ENCODE peak calls at places on chromosomes 6 and 20, in five cellular contexts. T is H9, F is SK-N-SH, N is PC-3, A is mammary epithelial cell. I is an unnamed sample.

GRCh38 chr6:133991096-133991593 is 38.1 kb downstream of the TBPL1 start:
- DNase-seq in T (no peak), F (no peak), A (peak), N (peak), I (peak)

GRCh38 chr6:110537208-110538123 is 61.1 kb upstream of the SLC22A16 start:
- DNase-seq in N (peak), F (no peak), T (no peak), A (peak), I (peak)

GRCh38 chr20:37630161-37630560 is 63.7 kb upstream of the CTNNBL1 start:
- DNase-seq in A (no peak), T (no peak), F (peak), N (no peak), I (no peak)

GRCh38 chr6:11381801-11382513 is 149.5 kb upstream of the NEDD9 start:
- DNase-seq in F (no peak), N (no peak), T (no peak), A (no peak), I (no peak)

GRCh38 chr6:44856495-44856878 is 469.0 kb downstream of the CDC5L start:
- DNase-seq in A (no peak), N (no peak), F (no peak), T (no peak), I (no peak)

GRCh38 chr6:152301021-152301805 is 335.9 kb downstream of the SYNE1 start:
- DNase-seq in A (no peak), T (no peak), N (no peak), F (no peak), I (no peak)

GRCh38 chr6:7496266-7496875 is 45.1 kb upstream of the DSP start:
- DNase-seq in N (peak), F (no peak), T (no peak), A (no peak), I (peak)

GRCh38 chr6:43457643-43458042 is 2.3 kb upstream of the DLK2 start:
- DNase-seq in N (peak), F (no peak), T (no peak), A (no peak), I (no peak)

GRCh38 chr20:47501117-47501482 is 587 bp upstream of the NCOA3 start:
- DNase-seq in N (peak), A (no peak), T (no peak), F (no peak), I (peak)

GRCh38 chr20:44832724-44833123 is 22.4 kb upstream of the RIMS4 start:
- DNase-seq in T (peak), N (peak), F (no peak), A (peak), I (peak)

GRCh38 chr6:125913864-125914351 is 42.7 kb upstream of the HINT3 start:
- DNase-seq in A (peak), N (peak), F (no peak), T (no peak), I (peak)

GRCh38 chr6:144477841-144478240 is 192.7 kb downstream of the UTRN start:
- DNase-seq in T (no peak), N (no peak), F (no peak), A (no peak), I (peak)

GRCh38 chr6:90458353-90459224 is 128.3 kb downstream of the MAP3K7 start:
- DNase-seq in N (no peak), A (no peak), T (no peak), F (no peak), I (peak)

GRCh38 chr6:52562915-52563314 is 13.9 kb downstream of the TRAM2 start:
- DNase-seq in A (no peak), F (no peak), N (no peak), T (no peak), I (no peak)

GRCh38 chr6:147205690-147206600 is 1.7 kb downstream of the STXBP5 start:
- DNase-seq in N (no peak), F (peak), T (no peak), A (peak), I (peak)

GRCh38 chr6:130603391-130603790 is 223.8 kb upstream of the SMLR1 start:
- DNase-seq in T (no peak), A (no peak), N (no peak), F (no peak), I (no peak)

GRCh38 chr6:143361536-143362191 is 88.8 kb downstream of the ADAT2 start:
- DNase-seq in T (no peak), F (no peak), A (no peak), N (no peak), I (no peak)

GRCh38 chr6:151021878-151022277 is 156.4 kb downstream of the MTHFD1L start:
- DNase-seq in N (no peak), A (no peak), F (no peak), T (no peak), I (no peak)

GRCh38 chr6:144939926-144940325 is 654.8 kb downstream of the UTRN start:
- DNase-seq in F (no peak), A (no peak), T (no peak), N (no peak), I (peak)

GRCh38 chr6:17167327-17167979 is 65.6 kb downstream of the STMND1 start:
- DNase-seq in F (peak), N (peak), T (peak), A (peak), I (peak)

GRCh38 chr6:148932208-148932607 is 185.4 kb downstream of the UST start:
- DNase-seq in A (no peak), T (no peak), F (no peak), N (no peak), I (no peak)

GRCh38 chr6:135962731-135963130 is 111.2 kb downstream of the PDE7B start:
- DNase-seq in N (no peak), A (peak), T (no peak), F (no peak), I (peak)

GRCh38 chr6:52840763-52841585 is at the start of gene GSTA5:
- DNase-seq in N (peak), T (no peak), A (peak), F (no peak), I (peak)

GRCh38 chr6:165486183-165487137 is 176.6 kb downstream of the PDE10A start:
- DNase-seq in N (no peak), A (no peak), F (no peak), T (no peak), I (no peak)

GRCh38 chr6:36977470-36977941 is 8.5 kb downstream of the MTCH1 start:
- DNase-seq in T (peak), N (no peak), A (no peak), F (no peak), I (peak)

GRCh38 chr20:59648720-59649119 is 44.4 kb downstream of the PHACTR3 start:
- DNase-seq in F (no peak), A (no peak), N (no peak), T (no peak), I (no peak)

GRCh38 chr6:47343631-47344421 is 34.1 kb upstream of the TNFRSF21 start:
- DNase-seq in N (no peak), F (no peak), A (no peak), T (no peak), I (no peak)

GRCh38 chr6:28794175-28795002 is 129.4 kb downstream of the TRIM27 start:
- DNase-seq in N (peak), A (peak), T (peak), F (no peak), I (peak)

GRCh38 chr20:49989234-49990065 is 6.7 kb downstream of the SNAI1 start:
- DNase-seq in F (peak), A (no peak), T (no peak), N (no peak), I (peak)

GRCh38 chr6:1552296-1552761 is 57.4 kb upstream of the FOXC1 start:
- DNase-seq in A (peak), N (peak), T (no peak), F (no peak), I (peak)

GRCh38 chr20:63968136-63968927 is 1.4 kb downstream of the ZNF512B start:
- DNase-seq in A (no peak), N (no peak), T (peak), F (no peak), I (no peak)

GRCh38 chr6:155371230-155371629 is 56.9 kb upstream of the TFB1M start:
- DNase-seq in T (no peak), F (no peak), N (no peak), A (no peak), I (no peak)

GRCh38 chr6:148027201-148027600 is 315.4 kb upstream of the SASH1 start:
- DNase-seq in N (peak), F (no peak), A (no peak), T (no peak), I (no peak)

GRCh38 chr20:57939499-57939898 is 229.7 kb upstream of the PMEPA1 start:
- DNase-seq in T (no peak), N (peak), F (no peak), A (peak), I (no peak)

GRCh38 chr6:133953634-133954415 is 801 bp downstream of the TBPL1 start:
- DNase-seq in F (peak), A (no peak), N (no peak), T (no peak), I (peak)

GRCh38 chr6:139371421-139372253 is 2.8 kb downstream of the CITED2 start:
- DNase-seq in N (peak), F (no peak), T (no peak), A (no peak), I (peak)

GRCh38 chr20:57175397-57176010 is 90.9 kb downstream of the BMP7 start:
- DNase-seq in A (peak), N (no peak), F (no peak), T (no peak), I (no peak)

DNA sequence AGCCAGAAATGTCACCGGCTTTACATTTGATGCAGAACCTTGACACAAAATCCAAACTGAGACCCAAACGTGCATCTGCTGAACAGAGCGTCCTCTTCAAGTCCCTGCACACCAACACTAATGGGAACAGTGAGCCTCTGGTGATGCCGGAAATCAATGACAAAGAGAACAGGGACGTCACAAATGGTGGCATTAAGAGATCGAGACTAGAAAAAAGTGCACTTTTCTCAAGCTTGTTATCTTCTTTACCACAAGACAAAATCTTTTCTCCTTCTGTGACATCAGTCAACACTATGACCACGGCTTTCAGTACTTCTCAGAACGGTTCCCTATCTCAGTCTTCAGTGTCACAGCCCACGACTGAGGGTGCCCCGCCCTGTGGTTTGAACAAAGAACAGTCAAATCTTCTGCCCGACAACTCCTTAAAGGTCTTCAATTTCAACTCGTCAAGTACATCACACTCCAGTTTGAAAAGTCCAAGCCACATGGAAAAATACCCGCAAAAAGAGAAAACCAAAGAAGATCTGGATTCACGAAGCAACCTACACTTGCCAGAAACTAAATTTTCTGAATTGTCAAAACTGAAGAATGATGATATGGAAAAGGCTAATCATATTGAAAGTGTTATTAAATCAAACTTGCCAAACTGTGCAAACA is 108.5 kb downstream of the RTN4IP1 start:
- DNase-seq in A (no peak), T (no peak), F (no peak), N (no peak), I (no peak)
- H3K4me2 ChIP-seq in A (no peak), T (no peak), F (peak), N (no peak), I (no peak)

DNA sequence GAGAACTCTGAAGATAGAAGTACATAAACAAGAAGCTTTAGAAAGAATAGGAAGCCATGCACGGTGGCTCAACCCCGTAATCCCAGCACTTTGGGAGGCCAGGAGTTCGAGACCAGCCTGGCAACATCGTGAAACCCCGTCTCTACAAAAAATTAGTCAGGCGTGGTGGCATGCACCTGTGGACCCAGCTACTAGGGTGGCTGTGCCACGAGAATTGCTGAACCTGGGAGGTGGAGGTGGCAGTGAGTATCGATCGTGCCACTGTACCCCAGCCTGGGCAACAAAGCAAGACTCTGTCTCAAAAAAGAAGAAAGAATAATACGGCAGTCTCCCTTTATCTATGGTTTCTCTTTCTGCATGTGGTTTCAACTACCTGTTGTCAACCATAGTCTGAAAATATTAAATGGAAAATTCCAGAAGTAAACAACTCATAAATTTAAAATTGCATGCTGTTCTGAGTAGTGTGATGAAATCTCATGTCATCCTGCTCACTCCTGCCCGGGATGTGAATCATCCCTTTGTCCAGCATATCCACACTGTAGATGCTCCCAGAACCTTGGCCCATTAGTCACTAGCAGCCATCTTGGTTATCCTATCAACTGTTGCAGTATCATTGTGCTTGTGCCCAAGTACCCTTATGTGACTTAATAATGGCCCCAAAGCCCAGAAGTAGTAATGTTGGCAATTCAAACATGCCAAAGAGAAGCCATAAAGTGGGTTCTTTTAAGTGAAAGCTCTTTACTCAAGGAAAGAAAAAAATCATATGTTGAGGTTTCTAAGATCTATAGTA is 22.1 kb downstream of the DEK start:
- DNase-seq in T (no peak), N (peak), A (peak), F (no peak), I (peak)
- H3K4me2 ChIP-seq in T (no peak), N (peak), A (peak), F (no peak), I (peak)

GRCh38 chr20:51342510-51343236 is 199.8 kb downstream of the NFATC2 start:
- DNase-seq in T (no peak), A (no peak), N (no peak), F (no peak), I (no peak)
- H3K4me2 ChIP-seq in T (no peak), A (no peak), N (no peak), F (no peak), I (no peak)

GRCh38 chr6:12939314-12939713 is 222.7 kb downstream of the PHACTR1 start:
- DNase-seq in T (no peak), F (no peak), N (no peak), A (no peak), I (peak)
- H3K4me2 ChIP-seq in T (no peak), F (no peak), N (no peak), A (no peak), I (no peak)

GRCh38 chr6:13787146-13787545 is 27.2 kb downstream of the MCUR1 start:
- DNase-seq in T (no peak), N (no peak), A (no peak), F (no peak), I (peak)
- H3K4me2 ChIP-seq in T (no peak), N (no peak), A (no peak), F (peak), I (peak)

GRCh38 chr20:24995741-24996448 is 3.3 kb upstream of the APMAP start:
- DNase-seq in F (no peak), A (no peak), N (peak), T (peak), I (peak)
- H3K4me2 ChIP-seq in F (peak), A (no peak), N (no peak), T (no peak), I (no peak)

GRCh38 chr20:50992733-50993457 is 30.0 kb downstream of the KCNG1 start:
- DNase-seq in T (peak), F (peak), A (peak), N (peak), I (peak)

GRCh38 chr20:50992336-50992732 is 30.6 kb downstream of the KCNG1 start:
- DNase-seq in A (peak), T (peak), N (no peak), F (no peak), I (no peak)

GRCh38 chr20:50995506-50995905 is 27.4 kb downstream of the KCNG1 start:
- DNase-seq in T (no peak), N (no peak), A (no peak), F (no peak), I (peak)

GRCh38 chr20:50987493-50988210 is 29.0 kb downstream of the MOCS3 start:
- DNase-seq in A (peak), F (peak), N (peak), T (peak), I (peak)

DNA sequence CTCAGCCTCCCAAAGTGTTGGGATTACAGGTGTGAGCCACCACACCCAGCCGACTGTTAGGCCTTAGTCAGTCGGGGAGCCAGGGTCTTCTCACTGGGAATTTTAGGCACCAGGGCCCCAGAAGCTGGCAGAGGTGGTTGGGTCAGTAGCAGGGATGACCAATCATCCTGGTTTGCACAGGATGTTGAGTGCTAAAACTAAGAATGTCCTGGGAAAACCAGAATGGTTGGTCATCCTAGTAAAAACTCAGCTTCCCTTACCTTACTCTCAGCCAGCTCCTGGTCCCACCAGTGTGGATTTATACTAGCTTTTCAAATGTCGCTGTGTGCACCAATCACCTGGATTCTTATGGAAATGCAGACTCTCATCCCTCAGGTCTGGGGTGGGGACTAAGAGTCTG is 31.8 kb downstream of the KCNG1 start:
- DNase-seq in N (peak), A (peak), F (no peak), T (no peak), I (peak)
- H3K4me2 ChIP-seq in N (no peak), A (no peak), F (no peak), T (no peak), I (no peak)

GRCh38 chr6:170489836-170490235 is 63.3 kb downstream of the PSMB1 start:
- DNase-seq in T (no peak), A (no peak), F (no peak), N (no peak), I (no peak)

GRCh38 chr6:170490259-170490658 is 62.8 kb downstream of the PSMB1 start:
- DNase-seq in A (no peak), T (no peak), N (no peak), F (no peak), I (no peak)

GRCh38 chr6:170485159-170485558 is 67.9 kb downstream of the PSMB1 start:
- DNase-seq in N (no peak), A (no peak), T (no peak), F (no peak), I (peak)

GRCh38 chr6:170483413-170483812 is 69.7 kb downstream of the PSMB1 start:
- DNase-seq in A (no peak), T (no peak), F (no peak), N (no peak), I (no peak)

GRCh38 chr6:170487707-170488329 is 65.3 kb downstream of the PSMB1 start:
- DNase-seq in A (no peak), T (no peak), N (no peak), F (no peak), I (no peak)
- H3K4me2 ChIP-seq in A (no peak), T (no peak), N (no peak), F (no peak), I (no peak)

I was measured in GM23248.